ENCODE peak calls at places on chromosomes 16 and 17, in four cellular contexts. H is CD8-positive, alpha-beta T cell; E is adrenal gland; A is neural progenitor cell. L is an unnamed sample. For H3K9me3, the result is how much of the 10 kb centered on the place peaks cover.

GRCh38 chr17:66727634-66728570 is 107.0 kb upstream of the CACNG5 start:
- DNase-seq in H (no peak), A (peak), E (peak), L (no peak)

GRCh38 chr16:1408171-1408837 is 6.2 kb downstream of the UNKL start:
- DNase-seq in A (peak), E (peak), H (peak), L (peak)

GRCh38 chr16:66924527-66925321 is 611 bp downstream of the RRAD start:
- DNase-seq in E (no peak), H (no peak), A (peak), L (peak)

GRCh38 chr17:28365487-28365886 is 488 bp upstream of the SEBOX start:
- DNase-seq in E (no peak), A (no peak), H (no peak), L (no peak)

GRCh38 chr17:63998721-63999679 is 849 bp downstream of the PRR29 start:
- DNase-seq in H (peak), E (no peak), A (peak), L (peak)

GRCh38 chr16:80583466-80583865 is 42.7 kb downstream of the DYNLRB2 start:
- DNase-seq in H (no peak), A (no peak), E (peak), L (no peak)

GRCh38 chr16:77584205-77584859 is 138.0 kb upstream of the NUDT7 start:
- DNase-seq in E (peak), H (peak), A (peak), L (no peak)

GRCh38 chr16:9909072-9909471 is 273.2 kb downstream of the GRIN2A start:
- DNase-seq in E (no peak), H (no peak), A (no peak), L (no peak)

GRCh38 chr16:8677481-8677880 is 3.1 kb downstream of the ABAT start:
- DNase-seq in A (no peak), H (no peak), E (no peak), L (no peak)

GRCh38 chr16:459761-460160 is 34.3 kb downstream of the RAB11FIP3 start:
- DNase-seq in A (no peak), H (no peak), E (no peak), L (no peak)

GRCh38 chr16:72425571-72426341 is 253.8 kb upstream of the PMFBP1 start:
- DNase-seq in A (no peak), H (no peak), E (no peak), L (no peak)

GRCh38 chr17:77888242-77889134 is 70.0 kb upstream of the TNRC6C start:
- DNase-seq in H (no peak), A (no peak), E (no peak), L (no peak)

GRCh38 chr17:50831430-50832064 is 3.8 kb upstream of the WFIKKN2 start:
- DNase-seq in E (no peak), A (no peak), H (no peak), L (no peak)

GRCh38 chr17:18227635-18228034 is 2.2 kb downstream of the LLGL1 start:
- DNase-seq in E (no peak), H (no peak), A (no peak), L (no peak)

GRCh38 chr16:66003196-66003595 is 363.3 kb upstream of the CDH5 start:
- DNase-seq in A (no peak), H (no peak), E (no peak), L (no peak)

GRCh38 chr16:12708266-12708665 is 95.4 kb downstream of the CPPED1 start:
- DNase-seq in A (no peak), E (no peak), H (no peak), L (no peak)

GRCh38 chr17:30477758-30478115 is 529 bp downstream of the GOSR1 start:
- DNase-seq in E (no peak), A (no peak), H (peak), L (no peak)

GRCh38 chr16:23466162-23466885 is 13.3 kb upstream of the COG7 start:
- DNase-seq in A (no peak), E (no peak), H (no peak), L (no peak)

GRCh38 chr16:561957-562938 is 2.1 kb downstream of the PRR35 start:
- DNase-seq in H (no peak), A (no peak), E (no peak), L (no peak)

GRCh38 chr17:41734949-41735313 is 488 bp upstream of the HAP1 start:
- DNase-seq in E (no peak), A (peak), H (no peak), L (no peak)

GRCh38 chr16:48353565-48354163 is 31.5 kb downstream of the SIAH1 start:
- DNase-seq in A (peak), E (peak), H (peak), L (peak)

GRCh38 chr16:23835390-23836077 is at the start of gene PRKCB:
- DNase-seq in A (peak), H (peak), E (peak), L (peak)

GRCh38 chr17:74197801-74198200 is 5.7 kb upstream of the RPL38 start:
- DNase-seq in A (no peak), H (no peak), E (no peak), L (no peak)

DNA sequence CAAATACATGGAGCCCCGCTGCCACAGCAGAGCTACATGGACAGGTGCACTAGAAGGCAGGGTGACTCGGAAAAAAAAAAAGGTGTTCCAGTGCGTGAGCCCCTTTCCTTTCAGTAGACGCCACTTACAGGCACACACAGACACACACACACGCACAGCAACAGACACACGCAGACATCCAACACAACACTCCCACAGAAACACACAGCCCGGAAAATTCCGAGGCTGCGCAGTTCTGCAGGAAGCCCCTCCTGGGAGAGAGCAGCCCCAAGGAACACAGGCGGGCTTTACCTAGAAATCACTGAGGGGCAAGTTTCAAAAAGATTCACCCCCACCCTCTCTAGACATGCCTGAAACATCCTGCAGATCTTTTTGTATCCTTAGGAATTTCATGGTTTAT is 136.0 kb upstream of the WSB1 start:
- DNase-seq in A (no peak), E (no peak), H (no peak), L (no peak)
- H3K9me3 ChIP-seq in A (under half), E (under half), H (under half), L (under half)

GRCh38 chr17:5181509-5182305 is 10.0 kb downstream of the ZNF594 start:
- DNase-seq in E (no peak), H (no peak), A (no peak), L (no peak)

GRCh38 chr17:5182597-5183409 is 8.9 kb downstream of the ZNF594 start:
- DNase-seq in H (no peak), A (no peak), E (no peak), L (no peak)

GRCh38 chr17:5183410-5183793 is 8.3 kb downstream of the ZNF594 start:
- DNase-seq in H (no peak), A (no peak), E (no peak), L (no peak)

GRCh38 chr17:5184284-5184683 is 7.4 kb downstream of the ZNF594 start:
- DNase-seq in E (no peak), H (peak), A (no peak), L (no peak)

GRCh38 chr17:5179003-5179402 is 12.7 kb downstream of the ZNF594 start:
- DNase-seq in E (no peak), H (no peak), A (no peak), L (no peak)
- H3K9me3 ChIP-seq in E (under half), H (under half), A (half or more), L (under half)

DNA sequence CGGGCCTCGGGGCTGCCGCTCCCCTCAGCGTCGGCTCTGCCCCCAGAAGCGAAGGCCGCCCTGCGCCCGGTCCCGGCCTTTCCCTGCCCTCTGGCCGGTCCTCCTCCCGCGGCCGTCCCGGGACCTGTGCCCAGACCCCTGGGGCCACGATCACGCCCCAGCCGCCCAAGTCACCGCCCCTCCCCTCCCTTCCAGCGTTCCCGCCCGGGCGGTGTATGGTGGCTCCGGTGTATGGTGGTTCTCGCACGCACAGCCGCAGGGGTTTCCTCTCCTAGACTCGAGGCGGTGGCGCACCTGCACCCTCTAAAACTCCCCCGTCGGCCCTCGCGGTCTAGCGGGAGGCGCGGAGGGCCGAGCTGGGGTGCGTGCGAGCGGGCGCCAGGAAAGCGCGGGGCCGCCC is 10.0 kb downstream of the TIGD7 start:
- DNase-seq in H (no peak), A (no peak), E (no peak), L (no peak)
- H3K9me3 ChIP-seq in H (half or more), A (under half), E (under half), L (under half)

DNA sequence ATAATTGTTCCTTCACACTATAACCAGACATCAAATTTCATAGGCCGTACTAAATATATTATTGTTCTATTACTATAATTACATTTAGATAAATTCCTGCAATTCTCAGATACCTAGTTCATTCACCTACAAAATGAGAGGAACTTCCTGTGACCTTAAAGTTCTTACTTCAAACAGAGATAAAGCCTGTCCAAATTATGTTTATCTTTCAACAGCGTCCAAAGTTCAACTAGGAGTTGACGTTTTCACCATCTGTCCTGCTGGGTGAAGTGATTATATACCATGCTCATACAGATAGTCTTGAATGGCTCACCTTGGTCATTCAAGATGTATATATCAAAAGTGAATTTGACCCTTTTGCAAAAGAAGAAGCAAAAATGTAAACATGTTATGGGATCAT is 440.6 kb downstream of the CDH8 start:
- DNase-seq in A (no peak), H (no peak), E (no peak), L (no peak)
- H3K9me3 ChIP-seq in A (under half), H (under half), E (under half), L (under half)

GRCh38 chr17:6478486-6478885 is 34.2 kb downstream of the PIMREG start:
- DNase-seq in H (no peak), A (no peak), E (no peak), L (no peak)

GRCh38 chr17:6477831-6478383 is 33.7 kb downstream of the PIMREG start:
- DNase-seq in H (no peak), A (no peak), E (no peak), L (no peak)

GRCh38 chr17:6475411-6475810 is 31.2 kb downstream of the PIMREG start:
- DNase-seq in E (no peak), H (no peak), A (no peak), L (no peak)

GRCh38 chr17:6476061-6476833 is 32.0 kb downstream of the PIMREG start:
- DNase-seq in A (no peak), E (no peak), H (no peak), L (no peak)

GRCh38 chr17:6476834-6477210 is 32.6 kb downstream of the PIMREG start:
- DNase-seq in A (no peak), E (peak), H (no peak), L (no peak)
- H3K9me3 ChIP-seq in A (under half), E (under half), H (under half), L (under half)

L was measured in T-helper 17 cell.